ENCODE peak calls at places on chromosomes 5 and 9, in five cellular contexts. J is left ventricle myocardium inferior, D is colonic mucosa, W is right cardiac atrium, O is HCT116. F is an unnamed sample.

GRCh38 chr9:117616436-117616835 is 87.8 kb upstream of the TLR4 start:
- DNase-seq in O (no peak), W (no peak), D (no peak), J (no peak), F (no peak)

GRCh38 chr9:129509508-129509907 is 111.4 kb downstream of the C9orf50 start:
- DNase-seq in O (no peak), D (no peak), W (no peak), J (no peak), F (no peak)

GRCh38 chr5:87361031-87361443 is 51.7 kb downstream of the CCNH start:
- DNase-seq in W (no peak), J (no peak), D (no peak), O (no peak), F (no peak)

GRCh38 chr9:111630182-111631070 is 708 bp upstream of the DNAJC25 start:
- DNase-seq in D (no peak), J (no peak), O (no peak), W (no peak), F (no peak)

GRCh38 chr5:17425385-17426070 is 72.5 kb upstream of the TAF11L2 start:
- DNase-seq in J (no peak), O (no peak), W (no peak), D (no peak), F (no peak)

GRCh38 chr5:10323588-10324488 is 16.1 kb upstream of the CMBL start:
- DNase-seq in J (no peak), O (no peak), D (no peak), W (no peak), F (no peak)

GRCh38 chr9:87109851-87110250 is 162.5 kb upstream of the GAS1 start:
- DNase-seq in O (no peak), D (no peak), W (no peak), J (no peak), F (no peak)

GRCh38 chr5:35852084-35852734 is 4.5 kb upstream of the IL7R start:
- DNase-seq in J (no peak), D (no peak), O (no peak), W (no peak), F (no peak)

GRCh38 chr9:137448569-137448962 is 7.4 kb upstream of the ENTPD8 start:
- DNase-seq in D (no peak), O (no peak), J (no peak), W (no peak), F (no peak)

GRCh38 chr9:110206388-110206787 is 1.6 kb downstream of the C9orf152 start:
- DNase-seq in W (no peak), O (no peak), D (peak), J (no peak), F (no peak)

GRCh38 chr5:15255601-15256000 is 244.4 kb upstream of the FBXL7 start:
- DNase-seq in O (no peak), J (no peak), D (no peak), W (no peak), F (no peak)

GRCh38 chr5:32601623-32602295 is 16.4 kb downstream of the SUB1 start:
- DNase-seq in W (no peak), J (no peak), D (no peak), O (no peak), F (no peak)

GRCh38 chr5:32600057-32600622 is 14.8 kb downstream of the SUB1 start:
- DNase-seq in W (no peak), J (no peak), D (no peak), O (no peak), F (no peak)

GRCh38 chr5:32604800-32605765 is 19.7 kb downstream of the SUB1 start:
- DNase-seq in O (no peak), J (no peak), D (no peak), W (no peak), F (no peak)

GRCh38 chr5:32605766-32606152 is 20.4 kb downstream of the SUB1 start:
- DNase-seq in O (no peak), W (no peak), J (no peak), D (no peak), F (no peak)
- H3K27ac ChIP-seq in O (no peak), W (no peak), J (no peak), D (no peak), F (no peak)

GRCh38 chr5:172906436-172906835 is 52.8 kb upstream of the RPL26L1 start:
- DNase-seq in D (no peak), J (no peak), W (no peak), O (no peak), F (no peak)
- H3K27ac ChIP-seq in D (peak), J (peak), W (peak), O (no peak), F (peak)

GRCh38 chr5:139823757-139824355 is 28.2 kb downstream of the PSD2 start:
- DNase-seq in J (no peak), D (no peak), O (no peak), W (no peak), F (no peak)

GRCh38 chr5:139820606-139821005 is 25.0 kb downstream of the PSD2 start:
- DNase-seq in O (no peak), W (no peak), D (no peak), J (no peak), F (no peak)

GRCh38 chr5:139820130-139820529 is 24.5 kb downstream of the PSD2 start:
- DNase-seq in W (no peak), J (no peak), D (no peak), O (no peak), F (no peak)

GRCh38 chr5:139821806-139822552 is 26.4 kb downstream of the PSD2 start:
- DNase-seq in O (no peak), D (no peak), W (no peak), J (no peak), F (no peak)

GRCh38 chr5:139822553-139823425 is 27.2 kb downstream of the PSD2 start:
- DNase-seq in W (no peak), D (no peak), O (no peak), J (no peak), F (no peak)
- H3K27ac ChIP-seq in W (no peak), D (no peak), O (no peak), J (no peak), F (no peak)

GRCh38 chr5:160174780-160175437 is 54.4 kb upstream of the FABP6 start:
- DNase-seq in D (no peak), W (no peak), O (no peak), J (no peak), F (no peak)
- H3K27ac ChIP-seq in D (no peak), W (no peak), O (no peak), J (no peak), F (no peak)

F was measured in epithelial cell of prostate.